ENCODE peak calls at places on chromosomes 2 and 18, in seven cellular contexts. One of them, this sample, is unnamed.

GRCh38 chr2:137675584-137676327 is 288.5 kb upstream of the HNMT start:
- DNase-seq in nucleus accumbens: no peak
- DNase-seq in stimulated activated CD4-positive, alpha-beta T cell treated with anti-CD3 and anti-CD28 coated beads, Interleukin-12 subunit alpha, Interleukin-12 subunit beta, amount 100 ng/mL, for 4 hours: no peak
- DNase-seq in aorta: no peak
- DNase-seq in cardiac muscle cell: no peak
- DNase-seq in mucosa of gallbladder: no peak
- DNase-seq in NCI-H1092 treated with DMSO at 0.1 percent for 48 hours: no peak
- DNase-seq in this sample: no peak

GRCh38 chr2:234914371-234915154 is 37.3 kb upstream of the SH3BP4 start:
- DNase-seq in NCI-H1092 treated with DMSO at 0.1 percent for 48 hours: no peak
- DNase-seq in nucleus accumbens: peak; percentile 71
- DNase-seq in mucosa of gallbladder: no peak
- DNase-seq in cardiac muscle cell: no peak
- DNase-seq in stimulated activated CD4-positive, alpha-beta T cell treated with anti-CD3 and anti-CD28 coated beads, Interleukin-12 subunit alpha, Interleukin-12 subunit beta, amount 100 ng/mL, for 4 hours: no peak
- DNase-seq in aorta: no peak
- DNase-seq in this sample: peak; percentile 17

GRCh38 chr2:43220229-43220981 is 6.0 kb downstream of the ZFP36L2 start:
- DNase-seq in aorta: no peak
- DNase-seq in nucleus accumbens: no peak
- DNase-seq in NCI-H1092 treated with DMSO at 0.1 percent for 48 hours: no peak
- DNase-seq in stimulated activated CD4-positive, alpha-beta T cell treated with anti-CD3 and anti-CD28 coated beads, Interleukin-12 subunit alpha, Interleukin-12 subunit beta, amount 100 ng/mL, for 4 hours: no peak
- DNase-seq in cardiac muscle cell: peak; percentile 52
- DNase-seq in mucosa of gallbladder: no peak
- DNase-seq in this sample: no peak

GRCh38 chr18:51236225-51236624 is 38.7 kb upstream of the MEX3C start:
- DNase-seq in stimulated activated CD4-positive, alpha-beta T cell treated with anti-CD3 and anti-CD28 coated beads, Interleukin-12 subunit alpha, Interleukin-12 subunit beta, amount 100 ng/mL, for 4 hours: no peak
- DNase-seq in mucosa of gallbladder: no peak
- DNase-seq in cardiac muscle cell: peak; percentile 93
- DNase-seq in nucleus accumbens: no peak
- DNase-seq in NCI-H1092 treated with DMSO at 0.1 percent for 48 hours: no peak
- DNase-seq in aorta: no peak
- DNase-seq in this sample: no peak

GRCh38 chr2:241558532-241559488 is at the start of gene BOK:
- DNase-seq in aorta: no peak
- DNase-seq in cardiac muscle cell: peak; percentile 84
- DNase-seq in nucleus accumbens: peak; percentile 80
- DNase-seq in stimulated activated CD4-positive, alpha-beta T cell treated with anti-CD3 and anti-CD28 coated beads, Interleukin-12 subunit alpha, Interleukin-12 subunit beta, amount 100 ng/mL, for 4 hours: peak; percentile 17
- DNase-seq in NCI-H1092 treated with DMSO at 0.1 percent for 48 hours: no peak
- DNase-seq in mucosa of gallbladder: peak; percentile 54
- DNase-seq in this sample: peak; percentile 62

GRCh38 chr2:72949642-72950041 is 32.3 kb downstream of the EMX1 start:
- DNase-seq in aorta: no peak
- DNase-seq in cardiac muscle cell: no peak
- DNase-seq in NCI-H1092 treated with DMSO at 0.1 percent for 48 hours: no peak
- DNase-seq in mucosa of gallbladder: no peak
- DNase-seq in stimulated activated CD4-positive, alpha-beta T cell treated with anti-CD3 and anti-CD28 coated beads, Interleukin-12 subunit alpha, Interleukin-12 subunit beta, amount 100 ng/mL, for 4 hours: no peak
- DNase-seq in nucleus accumbens: no peak
- DNase-seq in this sample: no peak

GRCh38 chr18:1252534-1252933 is 347.9 kb downstream of the ADCYAP1 start:
- DNase-seq in mucosa of gallbladder: no peak
- DNase-seq in nucleus accumbens: no peak
- DNase-seq in aorta: no peak
- DNase-seq in cardiac muscle cell: no peak
- DNase-seq in NCI-H1092 treated with DMSO at 0.1 percent for 48 hours: no peak
- DNase-seq in stimulated activated CD4-positive, alpha-beta T cell treated with anti-CD3 and anti-CD28 coated beads, Interleukin-12 subunit alpha, Interleukin-12 subunit beta, amount 100 ng/mL, for 4 hours: no peak
- DNase-seq in this sample: no peak

GRCh38 chr18:62131305-62131909 is 55.4 kb downstream of the PIGN start:
- DNase-seq in stimulated activated CD4-positive, alpha-beta T cell treated with anti-CD3 and anti-CD28 coated beads, Interleukin-12 subunit alpha, Interleukin-12 subunit beta, amount 100 ng/mL, for 4 hours: peak; percentile 41
- DNase-seq in nucleus accumbens: peak; percentile 35
- DNase-seq in mucosa of gallbladder: peak; percentile 34
- DNase-seq in cardiac muscle cell: peak; percentile 81
- DNase-seq in NCI-H1092 treated with DMSO at 0.1 percent for 48 hours: peak; percentile 57
- DNase-seq in aorta: no peak
- DNase-seq in this sample: peak; percentile 1

GRCh38 chr18:36638224-36638623 is 190.6 kb downstream of the TPGS2 start:
- DNase-seq in nucleus accumbens: no peak
- DNase-seq in stimulated activated CD4-positive, alpha-beta T cell treated with anti-CD3 and anti-CD28 coated beads, Interleukin-12 subunit alpha, Interleukin-12 subunit beta, amount 100 ng/mL, for 4 hours: no peak
- DNase-seq in mucosa of gallbladder: no peak
- DNase-seq in NCI-H1092 treated with DMSO at 0.1 percent for 48 hours: no peak
- DNase-seq in aorta: no peak
- DNase-seq in cardiac muscle cell: no peak
- DNase-seq in this sample: no peak

GRCh38 chr18:22964116-22964515 is 31.0 kb downstream of the RBBP8 start:
- DNase-seq in mucosa of gallbladder: no peak
- DNase-seq in nucleus accumbens: no peak
- DNase-seq in stimulated activated CD4-positive, alpha-beta T cell treated with anti-CD3 and anti-CD28 coated beads, Interleukin-12 subunit alpha, Interleukin-12 subunit beta, amount 100 ng/mL, for 4 hours: no peak
- DNase-seq in aorta: no peak
- DNase-seq in NCI-H1092 treated with DMSO at 0.1 percent for 48 hours: no peak
- DNase-seq in cardiac muscle cell: peak; percentile 21
- DNase-seq in this sample: no peak

GRCh38 chr2:234994340-234995321 is 42.8 kb downstream of the SH3BP4 start:
- DNase-seq in stimulated activated CD4-positive, alpha-beta T cell treated with anti-CD3 and anti-CD28 coated beads, Interleukin-12 subunit alpha, Interleukin-12 subunit beta, amount 100 ng/mL, for 4 hours: no peak
- DNase-seq in nucleus accumbens: peak; percentile 26
- DNase-seq in aorta: peak; percentile 57
- DNase-seq in mucosa of gallbladder: no peak
- DNase-seq in NCI-H1092 treated with DMSO at 0.1 percent for 48 hours: no peak
- DNase-seq in cardiac muscle cell: no peak
- DNase-seq in this sample: peak; percentile 29

GRCh38 chr2:9057939-9058761 is 54.7 kb upstream of the MBOAT2 start:
- DNase-seq in stimulated activated CD4-positive, alpha-beta T cell treated with anti-CD3 and anti-CD28 coated beads, Interleukin-12 subunit alpha, Interleukin-12 subunit beta, amount 100 ng/mL, for 4 hours: no peak
- DNase-seq in mucosa of gallbladder: no peak
- DNase-seq in nucleus accumbens: no peak
- DNase-seq in aorta: no peak
- DNase-seq in cardiac muscle cell: peak; percentile 90
- DNase-seq in NCI-H1092 treated with DMSO at 0.1 percent for 48 hours: no peak
- DNase-seq in this sample: no peak

GRCh38 chr2:191675807-191676667 is 1.9 kb upstream of the NABP1 start:
- DNase-seq in mucosa of gallbladder: peak; percentile 60
- DNase-seq in stimulated activated CD4-positive, alpha-beta T cell treated with anti-CD3 and anti-CD28 coated beads, Interleukin-12 subunit alpha, Interleukin-12 subunit beta, amount 100 ng/mL, for 4 hours: peak; percentile 37
- DNase-seq in cardiac muscle cell: no peak
- DNase-seq in NCI-H1092 treated with DMSO at 0.1 percent for 48 hours: no peak
- DNase-seq in nucleus accumbens: no peak
- DNase-seq in aorta: no peak
- DNase-seq in this sample: no peak

GRCh38 chr2:159144776-159145614 is 141.5 kb downstream of the WDSUB1 start:
- DNase-seq in nucleus accumbens: no peak
- DNase-seq in aorta: no peak
- DNase-seq in cardiac muscle cell: no peak
- DNase-seq in mucosa of gallbladder: no peak
- DNase-seq in stimulated activated CD4-positive, alpha-beta T cell treated with anti-CD3 and anti-CD28 coated beads, Interleukin-12 subunit alpha, Interleukin-12 subunit beta, amount 100 ng/mL, for 4 hours: no peak
- DNase-seq in NCI-H1092 treated with DMSO at 0.1 percent for 48 hours: no peak
- DNase-seq in this sample: no peak

GRCh38 chr18:77093584-77093983 is 39.0 kb downstream of the MBP start:
- DNase-seq in aorta: no peak
- DNase-seq in stimulated activated CD4-positive, alpha-beta T cell treated with anti-CD3 and anti-CD28 coated beads, Interleukin-12 subunit alpha, Interleukin-12 subunit beta, amount 100 ng/mL, for 4 hours: no peak
- DNase-seq in mucosa of gallbladder: no peak
- DNase-seq in cardiac muscle cell: no peak
- DNase-seq in NCI-H1092 treated with DMSO at 0.1 percent for 48 hours: no peak
- DNase-seq in nucleus accumbens: no peak
- DNase-seq in this sample: no peak

GRCh38 chr2:96225016-96225533 is 16.4 kb upstream of the STARD7 start:
- DNase-seq in cardiac muscle cell: no peak
- DNase-seq in aorta: no peak
- DNase-seq in stimulated activated CD4-positive, alpha-beta T cell treated with anti-CD3 and anti-CD28 coated beads, Interleukin-12 subunit alpha, Interleukin-12 subunit beta, amount 100 ng/mL, for 4 hours: no peak
- DNase-seq in nucleus accumbens: no peak
- DNase-seq in NCI-H1092 treated with DMSO at 0.1 percent for 48 hours: no peak
- DNase-seq in mucosa of gallbladder: no peak
- DNase-seq in this sample: no peak

GRCh38 chr18:59699750-59700534 is 2.7 kb upstream of the CCBE1 start:
- DNase-seq in mucosa of gallbladder: no peak
- DNase-seq in NCI-H1092 treated with DMSO at 0.1 percent for 48 hours: no peak
- DNase-seq in stimulated activated CD4-positive, alpha-beta T cell treated with anti-CD3 and anti-CD28 coated beads, Interleukin-12 subunit alpha, Interleukin-12 subunit beta, amount 100 ng/mL, for 4 hours: no peak
- DNase-seq in cardiac muscle cell: no peak
- DNase-seq in nucleus accumbens: no peak
- DNase-seq in aorta: no peak
- DNase-seq in this sample: no peak

GRCh38 chr2:37471994-37472393 is 127.6 kb downstream of the QPCT start:
- DNase-seq in mucosa of gallbladder: no peak
- DNase-seq in nucleus accumbens: no peak
- DNase-seq in NCI-H1092 treated with DMSO at 0.1 percent for 48 hours: no peak
- DNase-seq in cardiac muscle cell: peak; percentile 60
- DNase-seq in aorta: no peak
- DNase-seq in stimulated activated CD4-positive, alpha-beta T cell treated with anti-CD3 and anti-CD28 coated beads, Interleukin-12 subunit alpha, Interleukin-12 subunit beta, amount 100 ng/mL, for 4 hours: no peak
- DNase-seq in this sample: no peak

GRCh38 chr2:12719400-12720104 is 2.8 kb downstream of the TRIB2 start:
- DNase-seq in cardiac muscle cell: peak; percentile 81
- DNase-seq in stimulated activated CD4-positive, alpha-beta T cell treated with anti-CD3 and anti-CD28 coated beads, Interleukin-12 subunit alpha, Interleukin-12 subunit beta, amount 100 ng/mL, for 4 hours: no peak
- DNase-seq in aorta: no peak
- DNase-seq in mucosa of gallbladder: no peak
- DNase-seq in nucleus accumbens: no peak
- DNase-seq in NCI-H1092 treated with DMSO at 0.1 percent for 48 hours: no peak
- DNase-seq in this sample: no peak

GRCh38 chr2:238236571-238236970 is 3.3 kb downstream of the HES6 start:
- DNase-seq in aorta: no peak
- DNase-seq in mucosa of gallbladder: no peak
- DNase-seq in cardiac muscle cell: no peak
- DNase-seq in nucleus accumbens: no peak
- DNase-seq in stimulated activated CD4-positive, alpha-beta T cell treated with anti-CD3 and anti-CD28 coated beads, Interleukin-12 subunit alpha, Interleukin-12 subunit beta, amount 100 ng/mL, for 4 hours: no peak
- DNase-seq in NCI-H1092 treated with DMSO at 0.1 percent for 48 hours: no peak
- DNase-seq in this sample: no peak

GRCh38 chr2:233436691-233437438 is 82.6 kb downstream of the DGKD start:
- DNase-seq in NCI-H1092 treated with DMSO at 0.1 percent for 48 hours: no peak
- DNase-seq in cardiac muscle cell: no peak
- DNase-seq in mucosa of gallbladder: no peak
- DNase-seq in stimulated activated CD4-positive, alpha-beta T cell treated with anti-CD3 and anti-CD28 coated beads, Interleukin-12 subunit alpha, Interleukin-12 subunit beta, amount 100 ng/mL, for 4 hours: no peak
- DNase-seq in nucleus accumbens: no peak
- DNase-seq in aorta: peak; percentile 65
- DNase-seq in this sample: no peak

GRCh38 chr18:46265190-46266156 is 161.3 kb downstream of the HAUS1 start:
- DNase-seq in nucleus accumbens: no peak
- DNase-seq in NCI-H1092 treated with DMSO at 0.1 percent for 48 hours: no peak
- DNase-seq in aorta: no peak
- DNase-seq in mucosa of gallbladder: no peak
- DNase-seq in stimulated activated CD4-positive, alpha-beta T cell treated with anti-CD3 and anti-CD28 coated beads, Interleukin-12 subunit alpha, Interleukin-12 subunit beta, amount 100 ng/mL, for 4 hours: no peak
- DNase-seq in cardiac muscle cell: no peak
- DNase-seq in this sample: no peak

GRCh38 chr2:174972924-174973323 is 32.3 kb downstream of the CHN1 start:
- DNase-seq in mucosa of gallbladder: no peak
- DNase-seq in aorta: no peak
- DNase-seq in cardiac muscle cell: peak; percentile 52
- DNase-seq in stimulated activated CD4-positive, alpha-beta T cell treated with anti-CD3 and anti-CD28 coated beads, Interleukin-12 subunit alpha, Interleukin-12 subunit beta, amount 100 ng/mL, for 4 hours: no peak
- DNase-seq in nucleus accumbens: no peak
- DNase-seq in NCI-H1092 treated with DMSO at 0.1 percent for 48 hours: no peak
- DNase-seq in this sample: no peak

GRCh38 chr2:212646698-212647097 is 108.1 kb upstream of the ERBB4 start:
- DNase-seq in stimulated activated CD4-positive, alpha-beta T cell treated with anti-CD3 and anti-CD28 coated beads, Interleukin-12 subunit alpha, Interleukin-12 subunit beta, amount 100 ng/mL, for 4 hours: no peak
- DNase-seq in aorta: no peak
- DNase-seq in cardiac muscle cell: no peak
- DNase-seq in mucosa of gallbladder: no peak
- DNase-seq in nucleus accumbens: no peak
- DNase-seq in NCI-H1092 treated with DMSO at 0.1 percent for 48 hours: no peak
- DNase-seq in this sample: no peak

GRCh38 chr2:86492057-86492456 is 50.9 kb downstream of the KDM3A start:
- DNase-seq in aorta: no peak
- DNase-seq in stimulated activated CD4-positive, alpha-beta T cell treated with anti-CD3 and anti-CD28 coated beads, Interleukin-12 subunit alpha, Interleukin-12 subunit beta, amount 100 ng/mL, for 4 hours: no peak
- DNase-seq in NCI-H1092 treated with DMSO at 0.1 percent for 48 hours: peak; percentile 53
- DNase-seq in nucleus accumbens: no peak
- DNase-seq in mucosa of gallbladder: no peak
- DNase-seq in cardiac muscle cell: no peak
- DNase-seq in this sample: no peak

GRCh38 chr2:54559593-54560145 is 103.5 kb downstream of the SPTBN1 start:
- DNase-seq in cardiac muscle cell: peak; percentile 88
- DNase-seq in stimulated activated CD4-positive, alpha-beta T cell treated with anti-CD3 and anti-CD28 coated beads, Interleukin-12 subunit alpha, Interleukin-12 subunit beta, amount 100 ng/mL, for 4 hours: no peak
- DNase-seq in mucosa of gallbladder: no peak
- DNase-seq in aorta: no peak
- DNase-seq in NCI-H1092 treated with DMSO at 0.1 percent for 48 hours: peak; percentile 20
- DNase-seq in nucleus accumbens: no peak
- DNase-seq in this sample: peak; percentile 48

GRCh38 chr18:31920326-31920725 is 22.6 kb downstream of the TRAPPC8 start:
- DNase-seq in NCI-H1092 treated with DMSO at 0.1 percent for 48 hours: no peak
- DNase-seq in stimulated activated CD4-positive, alpha-beta T cell treated with anti-CD3 and anti-CD28 coated beads, Interleukin-12 subunit alpha, Interleukin-12 subunit beta, amount 100 ng/mL, for 4 hours: no peak
- DNase-seq in nucleus accumbens: no peak
- DNase-seq in cardiac muscle cell: no peak
- DNase-seq in aorta: no peak
- DNase-seq in mucosa of gallbladder: no peak
- DNase-seq in this sample: no peak

GRCh38 chr2:95361216-95361980 is 41.1 kb upstream of the FAHD2A start:
- DNase-seq in stimulated activated CD4-positive, alpha-beta T cell treated with anti-CD3 and anti-CD28 coated beads, Interleukin-12 subunit alpha, Interleukin-12 subunit beta, amount 100 ng/mL, for 4 hours: no peak
- DNase-seq in nucleus accumbens: no peak
- DNase-seq in cardiac muscle cell: no peak
- DNase-seq in mucosa of gallbladder: no peak
- DNase-seq in aorta: peak; percentile 27
- DNase-seq in NCI-H1092 treated with DMSO at 0.1 percent for 48 hours: no peak
- DNase-seq in this sample: no peak

GRCh38 chr2:235614900-235615712 is 121.3 kb downstream of the AGAP1 start:
- DNase-seq in nucleus accumbens: peak; percentile 92
- DNase-seq in cardiac muscle cell: peak; percentile 91
- DNase-seq in aorta: peak; percentile 14
- DNase-seq in stimulated activated CD4-positive, alpha-beta T cell treated with anti-CD3 and anti-CD28 coated beads, Interleukin-12 subunit alpha, Interleukin-12 subunit beta, amount 100 ng/mL, for 4 hours: no peak
- DNase-seq in NCI-H1092 treated with DMSO at 0.1 percent for 48 hours: no peak
- DNase-seq in mucosa of gallbladder: no peak
- DNase-seq in this sample: peak; percentile 56

GRCh38 chr2:85888745-85889647 is at the start of gene ST3GAL5:
- DNase-seq in nucleus accumbens: peak; percentile 95
- DNase-seq in NCI-H1092 treated with DMSO at 0.1 percent for 48 hours: peak; percentile 75
- DNase-seq in stimulated activated CD4-positive, alpha-beta T cell treated with anti-CD3 and anti-CD28 coated beads, Interleukin-12 subunit alpha, Interleukin-12 subunit beta, amount 100 ng/mL, for 4 hours: peak; percentile 96
- DNase-seq in aorta: peak; percentile 97
- DNase-seq in cardiac muscle cell: peak; percentile 90
- DNase-seq in mucosa of gallbladder: peak; percentile 93
- DNase-seq in this sample: peak; percentile 90

GRCh38 chr2:173922068-173922467 is 43.1 kb downstream of the SP3 start:
- DNase-seq in nucleus accumbens: no peak
- DNase-seq in aorta: no peak
- DNase-seq in mucosa of gallbladder: no peak
- DNase-seq in NCI-H1092 treated with DMSO at 0.1 percent for 48 hours: no peak
- DNase-seq in cardiac muscle cell: no peak
- DNase-seq in stimulated activated CD4-positive, alpha-beta T cell treated with anti-CD3 and anti-CD28 coated beads, Interleukin-12 subunit alpha, Interleukin-12 subunit beta, amount 100 ng/mL, for 4 hours: no peak
- DNase-seq in this sample: no peak

GRCh38 chr2:113200736-113201490 is 27.1 kb downstream of the PSD4 start:
- DNase-seq in cardiac muscle cell: no peak
- DNase-seq in mucosa of gallbladder: no peak
- DNase-seq in NCI-H1092 treated with DMSO at 0.1 percent for 48 hours: no peak
- DNase-seq in stimulated activated CD4-positive, alpha-beta T cell treated with anti-CD3 and anti-CD28 coated beads, Interleukin-12 subunit alpha, Interleukin-12 subunit beta, amount 100 ng/mL, for 4 hours: no peak
- DNase-seq in aorta: peak; percentile 55
- DNase-seq in nucleus accumbens: no peak
- DNase-seq in this sample: no peak

GRCh38 chr2:150126839-150127238 is 360.6 kb downstream of the RND3 start:
- DNase-seq in aorta: no peak
- DNase-seq in NCI-H1092 treated with DMSO at 0.1 percent for 48 hours: no peak
- DNase-seq in mucosa of gallbladder: no peak
- DNase-seq in stimulated activated CD4-positive, alpha-beta T cell treated with anti-CD3 and anti-CD28 coated beads, Interleukin-12 subunit alpha, Interleukin-12 subunit beta, amount 100 ng/mL, for 4 hours: no peak
- DNase-seq in cardiac muscle cell: no peak
- DNase-seq in nucleus accumbens: no peak
- DNase-seq in this sample: no peak

GRCh38 chr2:170601489-170601888 is 113.6 kb upstream of the SP5 start:
- DNase-seq in nucleus accumbens: no peak
- DNase-seq in aorta: no peak
- DNase-seq in stimulated activated CD4-positive, alpha-beta T cell treated with anti-CD3 and anti-CD28 coated beads, Interleukin-12 subunit alpha, Interleukin-12 subunit beta, amount 100 ng/mL, for 4 hours: no peak
- DNase-seq in cardiac muscle cell: no peak
- DNase-seq in NCI-H1092 treated with DMSO at 0.1 percent for 48 hours: no peak
- DNase-seq in mucosa of gallbladder: no peak
- DNase-seq in this sample: no peak

GRCh38 chr18:28003451-28003850 is 173.5 kb downstream of the CDH2 start:
- DNase-seq in stimulated activated CD4-positive, alpha-beta T cell treated with anti-CD3 and anti-CD28 coated beads, Interleukin-12 subunit alpha, Interleukin-12 subunit beta, amount 100 ng/mL, for 4 hours: no peak
- DNase-seq in aorta: no peak
- DNase-seq in mucosa of gallbladder: no peak
- DNase-seq in NCI-H1092 treated with DMSO at 0.1 percent for 48 hours: no peak
- DNase-seq in nucleus accumbens: no peak
- DNase-seq in cardiac muscle cell: peak; percentile 62
- DNase-seq in this sample: no peak

GRCh38 chr18:30957086-30957485 is 85.5 kb downstream of the DSC3 start:
- DNase-seq in aorta: no peak
- DNase-seq in cardiac muscle cell: no peak
- DNase-seq in stimulated activated CD4-positive, alpha-beta T cell treated with anti-CD3 and anti-CD28 coated beads, Interleukin-12 subunit alpha, Interleukin-12 subunit beta, amount 100 ng/mL, for 4 hours: no peak
- DNase-seq in mucosa of gallbladder: no peak
- DNase-seq in NCI-H1092 treated with DMSO at 0.1 percent for 48 hours: no peak
- DNase-seq in nucleus accumbens: no peak
- DNase-seq in this sample: no peak

GRCh38 chr2:134445116-134445515 is 191.2 kb downstream of the MGAT5 start:
- DNase-seq in cardiac muscle cell: no peak
- DNase-seq in stimulated activated CD4-positive, alpha-beta T cell treated with anti-CD3 and anti-CD28 coated beads, Interleukin-12 subunit alpha, Interleukin-12 subunit beta, amount 100 ng/mL, for 4 hours: no peak
- DNase-seq in nucleus accumbens: no peak
- DNase-seq in aorta: no peak
- DNase-seq in mucosa of gallbladder: no peak
- DNase-seq in NCI-H1092 treated with DMSO at 0.1 percent for 48 hours: no peak
- DNase-seq in this sample: no peak

GRCh38 chr18:57141208-57142129 is 5.4 kb upstream of the BOD1L2 start:
- DNase-seq in aorta: no peak
- DNase-seq in mucosa of gallbladder: peak; percentile 95
- DNase-seq in stimulated activated CD4-positive, alpha-beta T cell treated with anti-CD3 and anti-CD28 coated beads, Interleukin-12 subunit alpha, Interleukin-12 subunit beta, amount 100 ng/mL, for 4 hours: no peak
- DNase-seq in NCI-H1092 treated with DMSO at 0.1 percent for 48 hours: no peak
- DNase-seq in cardiac muscle cell: no peak
- DNase-seq in nucleus accumbens: no peak
- DNase-seq in this sample: no peak